ENCODE peak calls at places on chromosomes 3 and 15, in seven cellular contexts. One of them, this sample, is unnamed.

GRCh38 chr3:179731544-179731943 is 78.7 kb downstream of the USP13 start:
- DNase-seq in astrocyte of the spinal cord: no peak
- DNase-seq in activated B cell treated with CpG ODN at 0.5 μM for 24 hours: no peak
- DNase-seq in GM13976: no peak
- DNase-seq in neural crest cell: no peak
- DNase-seq in AG04450: no peak
- DNase-seq in dorsolateral prefrontal cortex: no peak
- DNase-seq in this sample: no peak

GRCh38 chr3:170811928-170812591 is 57.9 kb downstream of the RPL22L1 start:
- DNase-seq in dorsolateral prefrontal cortex: peak
- DNase-seq in neural crest cell: peak
- DNase-seq in activated B cell treated with CpG ODN at 0.5 μM for 24 hours: peak
- DNase-seq in astrocyte of the spinal cord: peak
- DNase-seq in AG04450: peak
- DNase-seq in GM13976: peak
- DNase-seq in this sample: peak

GRCh38 chr3:55649554-55649953 is 162.4 kb upstream of the WNT5A start:
- DNase-seq in neural crest cell: no peak
- DNase-seq in astrocyte of the spinal cord: no peak
- DNase-seq in dorsolateral prefrontal cortex: no peak
- DNase-seq in activated B cell treated with CpG ODN at 0.5 μM for 24 hours: no peak
- DNase-seq in GM13976: no peak
- DNase-seq in AG04450: no peak
- DNase-seq in this sample: no peak

GRCh38 chr15:70478251-70478990 is 284.9 kb downstream of the UACA start:
- DNase-seq in astrocyte of the spinal cord: no peak
- DNase-seq in AG04450: no peak
- DNase-seq in dorsolateral prefrontal cortex: peak
- DNase-seq in neural crest cell: no peak
- DNase-seq in GM13976: peak
- DNase-seq in activated B cell treated with CpG ODN at 0.5 μM for 24 hours: no peak
- DNase-seq in this sample: no peak

GRCh38 chr3:156761007-156761406 is 65.1 kb upstream of the LEKR1 start:
- DNase-seq in neural crest cell: no peak
- DNase-seq in AG04450: no peak
- DNase-seq in GM13976: no peak
- DNase-seq in activated B cell treated with CpG ODN at 0.5 μM for 24 hours: no peak
- DNase-seq in dorsolateral prefrontal cortex: no peak
- DNase-seq in astrocyte of the spinal cord: no peak
- DNase-seq in this sample: no peak

GRCh38 chr3:94967196-94967595 is 904.3 kb downstream of the NSUN3 start:
- DNase-seq in neural crest cell: no peak
- DNase-seq in dorsolateral prefrontal cortex: no peak
- DNase-seq in GM13976: no peak
- DNase-seq in astrocyte of the spinal cord: no peak
- DNase-seq in AG04450: no peak
- DNase-seq in activated B cell treated with CpG ODN at 0.5 μM for 24 hours: no peak
- DNase-seq in this sample: no peak

GRCh38 chr3:143199998-143200909 is 80.7 kb downstream of the CHST2 start:
- DNase-seq in activated B cell treated with CpG ODN at 0.5 μM for 24 hours: no peak
- DNase-seq in neural crest cell: no peak
- DNase-seq in GM13976: no peak
- DNase-seq in astrocyte of the spinal cord: peak
- DNase-seq in AG04450: no peak
- DNase-seq in dorsolateral prefrontal cortex: no peak
- DNase-seq in this sample: no peak

GRCh38 chr3:187014417-187014864 is 84.1 kb downstream of the ST6GAL1 start:
- DNase-seq in neural crest cell: no peak
- DNase-seq in GM13976: no peak
- DNase-seq in activated B cell treated with CpG ODN at 0.5 μM for 24 hours: no peak
- DNase-seq in dorsolateral prefrontal cortex: no peak
- DNase-seq in AG04450: no peak
- DNase-seq in astrocyte of the spinal cord: no peak
- DNase-seq in this sample: no peak

GRCh38 chr3:57179580-57180410 is 14.6 kb upstream of the IL17RD start:
- DNase-seq in activated B cell treated with CpG ODN at 0.5 μM for 24 hours: no peak
- DNase-seq in dorsolateral prefrontal cortex: no peak
- DNase-seq in neural crest cell: no peak
- DNase-seq in astrocyte of the spinal cord: no peak
- DNase-seq in GM13976: peak
- DNase-seq in AG04450: peak
- DNase-seq in this sample: no peak

GRCh38 chr3:6492306-6492705 is 368.6 kb upstream of the GRM7 start:
- DNase-seq in neural crest cell: no peak
- DNase-seq in dorsolateral prefrontal cortex: no peak
- DNase-seq in astrocyte of the spinal cord: no peak
- DNase-seq in GM13976: no peak
- DNase-seq in activated B cell treated with CpG ODN at 0.5 μM for 24 hours: no peak
- DNase-seq in AG04450: no peak
- DNase-seq in this sample: no peak

GRCh38 chr3:139520028-139520737 is 19.4 kb downstream of the RBP1 start:
- DNase-seq in astrocyte of the spinal cord: peak
- DNase-seq in activated B cell treated with CpG ODN at 0.5 μM for 24 hours: no peak
- DNase-seq in AG04450: no peak
- DNase-seq in dorsolateral prefrontal cortex: no peak
- DNase-seq in neural crest cell: no peak
- DNase-seq in GM13976: peak
- DNase-seq in this sample: no peak

GRCh38 chr15:39438260-39438659 is 142.6 kb upstream of the THBS1 start:
- DNase-seq in dorsolateral prefrontal cortex: no peak
- DNase-seq in astrocyte of the spinal cord: no peak
- DNase-seq in GM13976: no peak
- DNase-seq in AG04450: no peak
- DNase-seq in neural crest cell: no peak
- DNase-seq in activated B cell treated with CpG ODN at 0.5 μM for 24 hours: no peak
- DNase-seq in this sample: no peak

GRCh38 chr15:39434751-39435238 is 146.1 kb upstream of the THBS1 start:
- DNase-seq in activated B cell treated with CpG ODN at 0.5 μM for 24 hours: no peak
- DNase-seq in AG04450: no peak
- DNase-seq in dorsolateral prefrontal cortex: no peak
- DNase-seq in GM13976: no peak
- DNase-seq in astrocyte of the spinal cord: peak
- DNase-seq in neural crest cell: no peak
- DNase-seq in this sample: no peak

GRCh38 chr15:39442898-39443297 is 138.0 kb upstream of the THBS1 start:
- DNase-seq in neural crest cell: no peak
- DNase-seq in AG04450: no peak
- DNase-seq in GM13976: no peak
- DNase-seq in astrocyte of the spinal cord: no peak
- DNase-seq in activated B cell treated with CpG ODN at 0.5 μM for 24 hours: no peak
- DNase-seq in dorsolateral prefrontal cortex: no peak
- DNase-seq in this sample: no peak

GRCh38 chr15:39435244-39435643 is 145.6 kb upstream of the THBS1 start:
- DNase-seq in dorsolateral prefrontal cortex: no peak
- DNase-seq in AG04450: no peak
- DNase-seq in GM13976: no peak
- DNase-seq in activated B cell treated with CpG ODN at 0.5 μM for 24 hours: no peak
- DNase-seq in astrocyte of the spinal cord: no peak
- DNase-seq in neural crest cell: no peak
- DNase-seq in this sample: no peak

GRCh38 chr15:39438795-39439577 is 141.9 kb upstream of the THBS1 start:
- DNase-seq in dorsolateral prefrontal cortex: no peak
- DNase-seq in neural crest cell: no peak
- DNase-seq in activated B cell treated with CpG ODN at 0.5 μM for 24 hours: no peak
- DNase-seq in astrocyte of the spinal cord: no peak
- DNase-seq in GM13976: no peak
- DNase-seq in AG04450: no peak
- DNase-seq in this sample: no peak
- TF ChIP-seq CTCF in dorsolateral prefrontal cortex: no peak
- TF ChIP-seq CTCF in neural crest cell: peak
- TF ChIP-seq CTCF in activated B cell treated with CpG ODN at 0.5 μM for 24 hours: no peak
- TF ChIP-seq CTCF in astrocyte of the spinal cord: no peak
- TF ChIP-seq CTCF in GM13976: no peak
- TF ChIP-seq CTCF in AG04450: peak
- TF ChIP-seq CTCF in this sample: peak

GRCh38 chr15:28191832-28192231 is 92.7 kb upstream of the OCA2 start:
- DNase-seq in astrocyte of the spinal cord: peak
- DNase-seq in AG04450: peak
- DNase-seq in activated B cell treated with CpG ODN at 0.5 μM for 24 hours: no peak
- DNase-seq in GM13976: no peak
- DNase-seq in neural crest cell: peak
- DNase-seq in dorsolateral prefrontal cortex: peak
- DNase-seq in this sample: no peak
- TF ChIP-seq CTCF in astrocyte of the spinal cord: peak
- TF ChIP-seq CTCF in AG04450: peak
- TF ChIP-seq CTCF in activated B cell treated with CpG ODN at 0.5 μM for 24 hours: no peak
- TF ChIP-seq CTCF in GM13976: no peak
- TF ChIP-seq CTCF in neural crest cell: peak
- TF ChIP-seq CTCF in dorsolateral prefrontal cortex: peak
- TF ChIP-seq CTCF in this sample: peak

GRCh38 chr3:101807884-101808283 is 28.9 kb downstream of the NXPE3 start:
- DNase-seq in astrocyte of the spinal cord: no peak
- DNase-seq in activated B cell treated with CpG ODN at 0.5 μM for 24 hours: no peak
- DNase-seq in dorsolateral prefrontal cortex: no peak
- DNase-seq in neural crest cell: no peak
- DNase-seq in GM13976: no peak
- DNase-seq in AG04450: no peak
- DNase-seq in this sample: no peak
- TF ChIP-seq CTCF in astrocyte of the spinal cord: no peak
- TF ChIP-seq CTCF in activated B cell treated with CpG ODN at 0.5 μM for 24 hours: no peak
- TF ChIP-seq CTCF in dorsolateral prefrontal cortex: no peak
- TF ChIP-seq CTCF in neural crest cell: no peak
- TF ChIP-seq CTCF in GM13976: no peak
- TF ChIP-seq CTCF in AG04450: no peak
- TF ChIP-seq CTCF in this sample: no peak

DNA sequence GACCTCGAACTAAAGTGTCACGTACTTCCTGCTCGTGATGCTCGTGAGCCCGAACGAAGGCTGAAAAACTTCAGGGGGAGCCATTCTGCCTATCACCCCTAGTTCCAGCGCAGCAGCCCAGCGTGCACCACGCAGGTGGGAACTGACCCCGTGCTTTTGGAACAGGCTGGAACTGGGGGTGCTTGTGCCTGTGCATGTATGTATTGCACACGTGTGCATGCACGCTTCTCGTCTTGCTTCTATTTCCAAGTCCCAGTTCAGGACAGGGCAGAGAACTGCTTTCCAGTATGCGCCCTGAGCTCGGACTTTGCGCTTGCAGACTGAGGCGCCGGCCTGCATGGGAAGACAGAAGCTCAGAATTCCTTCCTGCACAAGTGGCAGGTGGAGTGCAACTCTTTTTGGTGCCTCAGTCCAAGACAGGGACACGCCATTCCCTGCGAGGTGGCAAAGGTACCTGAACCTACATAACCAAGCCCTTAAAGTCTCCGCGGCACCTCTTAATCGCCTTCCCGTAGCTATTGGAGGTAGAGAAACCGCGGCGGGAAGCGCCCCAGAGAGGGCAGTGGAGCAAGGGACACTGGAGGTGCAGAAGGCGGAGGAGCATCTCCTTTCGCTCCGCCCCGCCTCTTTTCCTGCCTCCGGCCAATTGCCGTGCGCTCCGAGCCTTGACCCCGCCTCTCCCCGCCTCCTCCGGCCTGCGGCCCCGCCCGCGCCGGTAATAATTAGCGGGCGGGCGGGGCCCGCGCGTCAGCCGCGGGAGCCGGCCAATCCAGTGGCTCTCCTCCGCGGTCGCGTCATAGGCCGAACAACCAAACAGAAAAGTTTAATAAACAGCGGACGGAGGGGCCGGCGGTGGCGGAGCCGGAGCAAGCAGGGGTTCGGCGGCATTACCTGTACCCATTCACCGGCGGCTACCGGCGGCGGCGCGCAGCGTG is at the start of gene ZFAND6:
- DNase-seq in astrocyte of the spinal cord: peak
- DNase-seq in activated B cell treated with CpG ODN at 0.5 μM for 24 hours: peak
- DNase-seq in GM13976: peak
- DNase-seq in AG04450: peak
- DNase-seq in dorsolateral prefrontal cortex: peak
- DNase-seq in neural crest cell: peak
- DNase-seq in this sample: peak
- TF ChIP-seq CTCF in astrocyte of the spinal cord: no peak
- TF ChIP-seq CTCF in activated B cell treated with CpG ODN at 0.5 μM for 24 hours: no peak
- TF ChIP-seq CTCF in GM13976: peak
- TF ChIP-seq CTCF in AG04450: peak
- TF ChIP-seq CTCF in dorsolateral prefrontal cortex: no peak
- TF ChIP-seq CTCF in neural crest cell: no peak
- TF ChIP-seq CTCF in this sample: no peak

DNA sequence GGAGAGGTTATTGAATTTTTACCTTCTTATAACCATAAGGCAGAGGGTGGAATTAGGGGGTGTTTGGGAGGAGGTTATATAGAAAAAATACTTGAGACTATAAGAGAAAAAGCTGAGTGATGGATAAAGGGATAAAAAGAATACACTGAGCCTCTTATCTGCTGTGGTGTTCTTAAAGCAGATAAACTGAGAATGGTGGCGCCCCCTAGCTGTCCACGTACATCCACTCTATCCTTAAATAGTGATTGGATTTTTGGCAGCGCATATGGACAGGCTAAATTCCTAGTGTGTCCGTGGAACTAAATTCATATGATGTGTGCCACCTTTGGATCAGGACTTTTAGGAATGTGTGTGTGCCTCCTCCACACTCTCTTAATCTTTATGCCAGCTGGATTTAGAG is 121.1 kb downstream of the OXSM start:
- DNase-seq in astrocyte of the spinal cord: peak
- DNase-seq in neural crest cell: peak
- DNase-seq in dorsolateral prefrontal cortex: no peak
- DNase-seq in AG04450: no peak
- DNase-seq in GM13976: no peak
- DNase-seq in activated B cell treated with CpG ODN at 0.5 μM for 24 hours: no peak
- DNase-seq in this sample: no peak
- TF ChIP-seq CTCF in astrocyte of the spinal cord: peak
- TF ChIP-seq CTCF in neural crest cell: peak
- TF ChIP-seq CTCF in dorsolateral prefrontal cortex: peak
- TF ChIP-seq CTCF in AG04450: peak
- TF ChIP-seq CTCF in GM13976: peak
- TF ChIP-seq CTCF in activated B cell treated with CpG ODN at 0.5 μM for 24 hours: no peak
- TF ChIP-seq CTCF in this sample: no peak

DNA sequence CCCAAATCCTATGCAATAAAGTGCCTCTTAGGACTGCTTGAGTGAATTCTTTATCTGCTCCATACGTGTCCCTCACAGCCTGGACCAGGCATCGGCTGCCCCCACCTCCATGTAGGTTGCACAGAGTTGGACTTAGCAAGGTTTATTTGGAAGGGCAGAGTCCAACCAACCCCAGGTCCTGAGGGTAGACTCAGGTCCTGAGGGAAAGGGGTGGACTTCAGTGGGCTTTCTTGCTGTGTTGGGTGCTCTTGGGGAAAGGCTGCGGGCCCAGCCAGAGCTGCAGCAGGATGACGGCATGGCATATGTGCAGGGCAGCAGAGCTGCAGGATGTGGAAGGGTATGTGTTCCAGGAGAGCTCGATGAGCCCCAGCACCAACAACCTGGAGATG is 6.5 kb downstream of the ALG3 start:
- DNase-seq in AG04450: no peak
- DNase-seq in astrocyte of the spinal cord: no peak
- DNase-seq in neural crest cell: no peak
- DNase-seq in dorsolateral prefrontal cortex: no peak
- DNase-seq in GM13976: no peak
- DNase-seq in activated B cell treated with CpG ODN at 0.5 μM for 24 hours: no peak
- DNase-seq in this sample: no peak
- TF ChIP-seq CTCF in AG04450: no peak
- TF ChIP-seq CTCF in astrocyte of the spinal cord: no peak
- TF ChIP-seq CTCF in neural crest cell: no peak
- TF ChIP-seq CTCF in dorsolateral prefrontal cortex: no peak
- TF ChIP-seq CTCF in GM13976: no peak
- TF ChIP-seq CTCF in activated B cell treated with CpG ODN at 0.5 μM for 24 hours: no peak
- TF ChIP-seq CTCF in this sample: no peak

GRCh38 chr15:85723960-85724945 is 70.5 kb downstream of the KLHL25 start:
- DNase-seq in neural crest cell: no peak
- DNase-seq in astrocyte of the spinal cord: no peak
- DNase-seq in activated B cell treated with CpG ODN at 0.5 μM for 24 hours: no peak
- DNase-seq in GM13976: no peak
- DNase-seq in AG04450: no peak
- DNase-seq in dorsolateral prefrontal cortex: no peak
- DNase-seq in this sample: no peak
- TF ChIP-seq CTCF in neural crest cell: no peak
- TF ChIP-seq CTCF in astrocyte of the spinal cord: no peak
- TF ChIP-seq CTCF in activated B cell treated with CpG ODN at 0.5 μM for 24 hours: no peak
- TF ChIP-seq CTCF in GM13976: no peak
- TF ChIP-seq CTCF in AG04450: no peak
- TF ChIP-seq CTCF in dorsolateral prefrontal cortex: no peak
- TF ChIP-seq CTCF in this sample: no peak